ENCODE peak calls at places on chromosome 3, in seven cellular contexts. I is H1, Y is spleen, N is sigmoid colon, S is HepG2, H is Panc1, C is stomach. O is an unnamed sample.

GRCh38 chr3:69090021-69090420 is 5.3 kb downstream of the ARL6IP5 start:
- DNase-seq in I (no peak), Y (no peak), N (no peak), S (no peak), H (no peak), C (no peak), O (no peak)

GRCh38 chr3:130539005-130539404 is 22.0 kb downstream of the COL6A6 start:
- DNase-seq in I (peak; percentile 70), Y (no peak), N (no peak), S (peak; percentile 55), H (peak; percentile 20), C (peak; percentile 39), O (peak; percentile 28)

GRCh38 chr3:27080126-27080525 is 289.1 kb downstream of the NEK10 start:
- DNase-seq in I (no peak), Y (no peak), N (no peak), S (no peak), H (no peak), C (no peak), O (no peak)

GRCh38 chr3:155494332-155494731 is 200.8 kb upstream of the STRIT1 start:
- DNase-seq in I (no peak), Y (no peak), N (no peak), S (no peak), H (no peak), C (no peak), O (no peak)

GRCh38 chr3:176950743-176951142 is 246.5 kb downstream of the TBL1XR1 start:
- DNase-seq in I (no peak), Y (no peak), N (no peak), S (no peak), H (peak; percentile 41), C (no peak), O (no peak)

GRCh38 chr3:90062631-90063200 is 955.3 kb downstream of the EPHA3 start:
- DNase-seq in I (no peak), Y (no peak), N (no peak), S (no peak), H (no peak), C (no peak), O (no peak)

GRCh38 chr3:158918008-158918407 is 116.2 kb downstream of the MFSD1 start:
- DNase-seq in I (peak; percentile 74), Y (no peak), N (no peak), S (peak; percentile 45), H (peak; percentile 30), C (peak; percentile 46), O (peak; percentile 24)

GRCh38 chr3:59257506-59257905 is 207.7 kb upstream of the CFAP20DC start:
- DNase-seq in I (no peak), Y (no peak), N (no peak), S (no peak), H (no peak), C (no peak), O (no peak)

GRCh38 chr3:1214928-1215327 is 122.1 kb downstream of the CNTN6 start:
- DNase-seq in I (no peak), Y (no peak), N (no peak), S (no peak), H (no peak), C (no peak), O (no peak)

GRCh38 chr3:146682176-146682575 is 77.0 kb upstream of the PLSCR5 start:
- DNase-seq in I (no peak), Y (no peak), N (no peak), S (no peak), H (no peak), C (no peak), O (no peak)

GRCh38 chr3:81660036-81660435 is 101.4 kb downstream of the GBE1 start:
- DNase-seq in I (no peak), Y (no peak), N (no peak), S (no peak), H (no peak), C (no peak), O (no peak)

GRCh38 chr3:58623961-58624360 is 42.6 kb downstream of the FAM3D start:
- DNase-seq in I (no peak), Y (no peak), N (no peak), S (no peak), H (no peak), C (no peak), O (no peak)

GRCh38 chr3:185954366-185954723 is 16.5 kb upstream of the TRA2B start:
- DNase-seq in I (no peak), Y (no peak), N (no peak), S (peak; percentile 36), H (no peak), C (no peak), O (no peak)

GRCh38 chr3:185959609-185960517 is 22.0 kb upstream of the TRA2B start:
- DNase-seq in I (no peak), Y (no peak), N (no peak), S (peak; percentile 88), H (no peak), C (no peak), O (peak; percentile 64)

GRCh38 chr3:185961675-185962232 is 23.9 kb upstream of the TRA2B start:
- DNase-seq in I (no peak), Y (no peak), N (no peak), S (no peak), H (no peak), C (no peak), O (no peak)

GRCh38 chr3:185960518-185961288 is 22.9 kb upstream of the TRA2B start:
- DNase-seq in I (no peak), Y (no peak), N (no peak), S (peak; percentile 82), H (no peak), C (no peak), O (peak; percentile 54)

GRCh38 chr3:185958626-185959025 is 20.8 kb upstream of the TRA2B start:
- DNase-seq in I (no peak), Y (no peak), N (no peak), S (no peak), H (no peak), C (no peak), O (no peak)
- TF ChIP-seq POLR2AphosphoS5 in I (no peak), Y (no peak), N (no peak), S (no peak), H (no peak), C (no peak), O (peak; percentile 22)

GRCh38 chr3:29279276-29279675 is 1.6 kb upstream of the RBMS3 start:
- DNase-seq in I (no peak), Y (no peak), N (no peak), S (no peak), H (no peak), C (no peak), O (no peak)
- H3K4me3 ChIP-seq in I (no peak overlapping the region), Y (peak overlapping the region; percentile 52), N (peak overlapping the region; percentile 55), S (no peak overlapping the region), H (no peak overlapping the region), C (peak overlapping the region; percentile 44), O (no peak overlapping the region)

GRCh38 chr3:127747751-127748521 is 74.4 kb downstream of the MGLL start:
- DNase-seq in I (no peak), Y (peak; percentile 53), N (peak; percentile 85), S (no peak), H (no peak), C (peak; percentile 77), O (peak; percentile 71)
- H3K27ac ChIP-seq in I (no peak overlapping the region), Y (peak overlapping the region; percentile 21), N (peak overlapping the region; percentile 60), S (no peak overlapping the region), H (no peak overlapping the region), C (peak overlapping the region; percentile 80), O (peak overlapping the region; percentile 72)

GRCh38 chr3:71051259-71051595 is 532.3 kb downstream of the FOXP1 start:
- DNase-seq in I (no peak), Y (no peak), N (no peak), S (no peak), H (no peak), C (no peak), O (no peak)

GRCh38 chr3:71051893-71052687 is 531.4 kb downstream of the FOXP1 start:
- DNase-seq in I (no peak), Y (no peak), N (no peak), S (no peak), H (no peak), C (no peak), O (no peak)

GRCh38 chr3:71053495-71053894 is 530.0 kb downstream of the FOXP1 start:
- DNase-seq in I (no peak), Y (no peak), N (no peak), S (no peak), H (no peak), C (no peak), O (no peak)

GRCh38 chr3:71054312-71054711 is 529.2 kb downstream of the FOXP1 start:
- DNase-seq in I (no peak), Y (no peak), N (no peak), S (no peak), H (no peak), C (no peak), O (no peak)

GRCh38 chr3:71052725-71053124 is 530.8 kb downstream of the FOXP1 start:
- DNase-seq in I (no peak), Y (no peak), N (no peak), S (no peak), H (no peak), C (no peak), O (no peak)
- TF ChIP-seq POLR2AphosphoS5 in I (no peak), Y (no peak), N (peak; percentile 6), S (no peak), H (no peak), C (no peak), O (no peak)

GRCh38 chr3:11155341-11156025 is 1.2 kb downstream of the HRH1 start:
- DNase-seq in I (peak; percentile 76), Y (no peak), N (peak; percentile 92), S (peak; percentile 24), H (peak; percentile 20), C (peak; percentile 43), O (peak; percentile 74)

GRCh38 chr3:11156026-11156410 is 1.7 kb downstream of the HRH1 start:
- DNase-seq in I (no peak), Y (peak; percentile 23), N (no peak), S (no peak), H (no peak), C (no peak), O (no peak)

GRCh38 chr3:11154036-11154952 is at the start of gene HRH1:
- DNase-seq in I (peak; percentile 60), Y (peak; percentile 64), N (no peak), S (no peak), H (no peak), C (no peak), O (peak; percentile 20)

GRCh38 chr3:11157406-11157805 is 3.1 kb downstream of the HRH1 start:
- DNase-seq in I (no peak), Y (peak; percentile 1), N (no peak), S (no peak), H (no peak), C (no peak), O (no peak)

DNA sequence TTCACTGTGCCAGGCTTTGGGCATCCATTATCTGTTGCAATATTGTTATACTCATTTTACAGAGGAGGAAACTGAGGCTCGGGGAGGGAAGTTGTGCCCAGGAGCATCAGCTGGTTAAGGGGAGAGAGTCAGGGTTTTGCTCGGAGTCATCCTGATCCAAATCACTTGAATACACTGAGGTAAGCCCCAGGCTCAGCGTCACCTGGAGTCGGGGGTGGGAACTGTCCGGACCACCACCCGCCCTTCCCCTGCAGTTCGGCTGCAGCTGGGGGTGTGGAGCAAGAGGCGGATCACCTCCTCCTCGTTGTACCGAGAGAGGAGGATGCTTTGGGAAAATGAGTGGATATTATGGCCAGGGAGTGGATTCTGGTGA is 646 bp downstream of the HRH1 start:
- DNase-seq in I (peak; percentile 56), Y (peak; percentile 32), N (no peak), S (no peak), H (no peak), C (no peak), O (no peak)
- H3K4me3 ChIP-seq in I (peak overlapping the region; percentile 68), Y (peak overlapping the region; percentile 42), N (peak overlapping the region; percentile 73), S (no peak overlapping the region), H (peak overlapping the region; percentile 51), C (peak overlapping the region; percentile 47), O (peak overlapping the region; percentile 39)

GRCh38 chr3:25572336-25572735 is 92.4 kb downstream of the TOP2B start:
- DNase-seq in I (no peak), Y (no peak), N (no peak), S (no peak), H (no peak), C (no peak), O (no peak)
- H3K27ac ChIP-seq in I (no peak overlapping the region), Y (no peak overlapping the region), N (no peak overlapping the region), S (no peak overlapping the region), H (no peak overlapping the region), C (no peak overlapping the region), O (no peak overlapping the region)

O was measured in transverse colon.